ENCODE peak calls at places on chromosome 11, in four cellular contexts. B, A, N and C are unnamed samples.

GRCh38 chr11:8699903-8700302 is 17.3 kb downstream of the RPL27A start:
- DNase-seq in B (no peak), A (peak), N (no peak), C (no peak)

GRCh38 chr11:78351979-78352731 is 65.5 kb downstream of the GAB2 start:
- DNase-seq in A (no peak), N (no peak), B (no peak), C (no peak)

GRCh38 chr11:126929186-126930085 is 71.1 kb downstream of the KIRREL3 start:
- DNase-seq in B (no peak), A (no peak), N (no peak), C (no peak)

GRCh38 chr11:9688716-9689511 is 25.0 kb downstream of the SWAP70 start:
- DNase-seq in N (no peak), B (peak), A (peak), C (peak)

GRCh38 chr11:117723625-117724024 is 73.4 kb downstream of the DSCAML1 start:
- DNase-seq in B (no peak), A (no peak), N (no peak), C (no peak)

GRCh38 chr11:93548679-93549319 is 5.6 kb upstream of the SMCO4 start:
- DNase-seq in B (no peak), N (no peak), A (no peak), C (no peak)

GRCh38 chr11:112368402-112368801 is 107.7 kb upstream of the PLET1 start:
- DNase-seq in A (no peak), B (no peak), N (no peak), C (no peak)

GRCh38 chr11:71462726-71463125 is 9.7 kb downstream of the NADSYN1 start:
- DNase-seq in N (no peak), B (no peak), A (no peak), C (no peak)

GRCh38 chr11:69022268-69022667 is 9.2 kb upstream of the MRGPRF start:
- DNase-seq in A (no peak), B (no peak), N (no peak), C (no peak)

GRCh38 chr11:68036141-68036716 is 2.6 kb upstream of the TCIRG1 start:
- DNase-seq in A (no peak), N (no peak), B (no peak), C (no peak)

GRCh38 chr11:109085708-109086373 is 336.1 kb upstream of the C11orf87 start:
- DNase-seq in A (peak), B (peak), N (no peak), C (no peak)

GRCh38 chr11:63802637-63803414 is 10.4 kb upstream of the SPINDOC start:
- DNase-seq in B (no peak), N (no peak), A (peak), C (no peak)

GRCh38 chr11:15091620-15092019 is 18.2 kb downstream of the CALCB start:
- DNase-seq in B (no peak), N (no peak), A (no peak), C (no peak)